ENCODE peak calls at places on chromosomes 6 and 20, in nine cellular contexts. U, Y, I, Q, R, Z, W, F and G are unnamed samples. For H3K36me3, the result is how much of the 10 kb centered on the place peaks cover.

GRCh38 chr20:36573798-36574277 is 441 bp downstream of the TGIF2 start:
- DNase-seq in U (peak), Y (peak), I (no peak), Q (peak), R (no peak), Z (peak), W (peak), F (peak), G (peak)

GRCh38 chr6:153032255-153032882 is 29.9 kb upstream of the MTRF1L start:
- DNase-seq in U (no peak), Y (no peak), I (peak), Q (no peak), R (no peak), Z (no peak), W (no peak), F (no peak), G (no peak)

GRCh38 chr20:54510546-54511129 is 35.2 kb downstream of the DOK5 start:
- DNase-seq in U (no peak), Y (no peak), I (no peak), Q (peak), R (no peak), Z (peak), W (no peak), F (no peak), G (no peak)

GRCh38 chr6:93849857-93850256 is 430.5 kb upstream of the EPHA7 start:
- DNase-seq in U (no peak), Y (no peak), I (no peak), Q (no peak), R (no peak), Z (no peak), W (no peak), F (no peak), G (no peak)

GRCh38 chr20:8722277-8722928 is 346.5 kb upstream of the PLCB4 start:
- DNase-seq in U (no peak), Y (no peak), I (peak), Q (peak), R (no peak), Z (no peak), W (no peak), F (peak), G (peak)

GRCh38 chr6:4299476-4299875 is 164.1 kb upstream of the ECI2 start:
- DNase-seq in U (no peak), Y (no peak), I (no peak), Q (no peak), R (peak), Z (no peak), W (no peak), F (no peak), G (no peak)

GRCh38 chr6:136051140-136051775 is 198.9 kb downstream of the MTFR2 start:
- DNase-seq in U (no peak), Y (no peak), I (peak), Q (no peak), R (no peak), Z (no peak), W (no peak), F (no peak), G (no peak)

GRCh38 chr20:3454821-3455220 is 16.0 kb upstream of the ATRN start:
- DNase-seq in U (no peak), Y (no peak), I (no peak), Q (peak), R (no peak), Z (no peak), W (no peak), F (no peak), G (no peak)

GRCh38 chr6:1263039-1263849 is 48.7 kb upstream of the FOXQ1 start:
- DNase-seq in U (no peak), Y (no peak), I (no peak), Q (no peak), R (no peak), Z (no peak), W (no peak), F (no peak), G (no peak)

GRCh38 chr6:39114395-39114706 is 635 bp downstream of the SAYSD1 start:
- DNase-seq in U (no peak), Y (no peak), I (no peak), Q (no peak), R (no peak), Z (no peak), W (no peak), F (no peak), G (no peak)

GRCh38 chr6:155483858-155484257 is 28.2 kb upstream of the NOX3 start:
- DNase-seq in U (no peak), Y (no peak), I (peak), Q (no peak), R (no peak), Z (no peak), W (no peak), F (no peak), G (no peak)

GRCh38 chr6:161169690-161170089 is 104.2 kb downstream of the AGPAT4 start:
- DNase-seq in U (peak), Y (no peak), I (peak), Q (peak), R (no peak), Z (peak), W (peak), F (peak), G (no peak)

GRCh38 chr20:31661625-31662371 is 24.1 kb downstream of the COX4I2 start:
- DNase-seq in U (peak), Y (peak), I (peak), Q (peak), R (peak), Z (peak), W (peak), F (peak), G (peak)

GRCh38 chr20:11083841-11084240 is 410.0 kb upstream of the JAG1 start:
- DNase-seq in U (no peak), Y (no peak), I (peak), Q (no peak), R (no peak), Z (no peak), W (no peak), F (no peak), G (no peak)

GRCh38 chr6:20426177-20427082 is 24.8 kb downstream of the E2F3 start:
- DNase-seq in U (no peak), Y (no peak), I (no peak), Q (peak), R (peak), Z (no peak), W (no peak), F (no peak), G (no peak)

GRCh38 chr6:20427856-20428255 is 26.2 kb downstream of the E2F3 start:
- DNase-seq in U (no peak), Y (no peak), I (no peak), Q (peak), R (no peak), Z (no peak), W (no peak), F (no peak), G (no peak)

DNA sequence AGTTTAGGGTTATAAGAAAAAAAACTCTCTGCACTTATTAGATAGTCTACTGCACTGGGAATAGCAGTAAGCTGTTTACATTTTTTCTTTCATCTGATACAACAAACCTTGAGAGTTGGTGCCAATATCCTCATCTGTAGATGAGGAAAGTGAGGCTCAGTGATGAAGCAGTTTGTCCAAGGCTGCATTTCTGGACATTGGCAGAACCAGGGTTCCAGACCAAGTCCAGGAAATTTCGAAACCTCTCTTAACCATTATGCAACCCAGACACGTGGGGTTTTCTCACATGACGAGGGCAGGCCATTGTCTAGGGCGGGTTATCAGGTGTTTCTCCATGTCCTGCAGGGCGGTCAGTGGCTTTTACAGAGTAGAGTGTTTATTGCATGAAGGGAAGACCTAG is 23.0 kb downstream of the E2F3 start:
- DNase-seq in U (no peak), Y (no peak), I (no peak), Q (no peak), R (no peak), Z (no peak), W (no peak), F (no peak), G (no peak)
- H3K36me3 ChIP-seq in U (under half), Y (under half), I (under half), Q (under half), R (under half), Z (under half), W (under half), F (half or more), G (under half)

GRCh38 chr20:35314460-35315198 is 22.4 kb upstream of the FAM83C start:
- DNase-seq in U (no peak), Y (no peak), I (no peak), Q (no peak), R (no peak), Z (no peak), W (no peak), F (no peak), G (no peak)

GRCh38 chr20:35315199-35316020 is 23.2 kb upstream of the FAM83C start:
- DNase-seq in U (no peak), Y (no peak), I (peak), Q (peak), R (no peak), Z (no peak), W (no peak), F (no peak), G (no peak)

GRCh38 chr20:35311409-35311808 is 19.2 kb upstream of the FAM83C start:
- DNase-seq in U (no peak), Y (no peak), I (peak), Q (no peak), R (no peak), Z (no peak), W (no peak), F (no peak), G (peak)

GRCh38 chr20:35311822-35312221 is 19.6 kb upstream of the FAM83C start:
- DNase-seq in U (no peak), Y (no peak), I (no peak), Q (no peak), R (no peak), Z (no peak), W (no peak), F (no peak), G (no peak)

DNA sequence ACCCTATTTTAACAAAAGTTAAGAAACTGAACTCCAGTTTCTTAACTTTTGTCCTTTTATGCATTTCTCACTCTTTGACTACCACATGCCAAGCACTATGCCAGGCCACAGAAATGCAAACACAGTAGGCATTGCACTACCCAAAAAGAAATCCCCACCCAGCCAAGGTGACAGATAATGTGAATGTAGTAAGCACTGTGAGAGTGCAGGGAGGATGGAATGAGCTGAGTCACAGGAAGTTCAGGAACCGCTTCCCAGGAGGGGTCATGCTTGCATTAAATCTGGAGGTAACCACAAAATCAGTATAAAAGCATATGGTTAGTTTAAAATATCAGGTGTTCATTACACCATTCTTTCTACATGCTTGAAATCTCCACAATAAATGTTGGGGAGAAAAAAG is 20.1 kb upstream of the FAM83C start:
- DNase-seq in U (no peak), Y (no peak), I (peak), Q (no peak), R (no peak), Z (no peak), W (no peak), F (no peak), G (no peak)
- TF ChIP-seq POLR2A in U (no peak), Y (no peak), I (no peak), Q (no peak), R (no peak), Z (no peak), W (no peak), F (no peak), G (no peak)

DNA sequence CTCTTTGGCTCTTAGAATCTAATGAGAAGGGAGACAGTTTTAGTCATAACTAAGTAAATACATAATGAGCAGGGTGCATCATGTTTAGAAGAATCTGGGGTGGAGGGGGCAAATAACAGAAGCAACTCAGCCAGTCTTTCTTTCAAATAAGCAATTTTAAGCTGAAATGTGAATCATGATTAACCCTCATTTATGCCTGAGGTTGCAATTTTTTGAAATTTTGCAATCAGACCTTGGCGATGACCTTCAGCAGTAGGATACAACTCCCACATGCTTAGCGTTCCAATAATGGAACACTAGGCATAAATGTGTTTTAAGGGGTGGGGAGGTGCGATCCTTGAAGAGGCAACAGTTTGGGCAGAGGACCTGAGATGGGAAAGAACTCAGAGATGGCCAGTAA is 30.6 kb downstream of the TMEM14B start:
- DNase-seq in U (no peak), Y (no peak), I (no peak), Q (no peak), R (no peak), Z (no peak), W (no peak), F (no peak), G (no peak)
- H3K36me3 ChIP-seq in U (under half), Y (under half), I (under half), Q (under half), R (under half), Z (under half), W (under half), F (under half), G (under half)

GRCh38 chr20:18790787-18791186 is 22.8 kb upstream of the SCP2D1 start:
- DNase-seq in U (no peak), Y (no peak), I (no peak), Q (no peak), R (no peak), Z (no peak), W (no peak), F (no peak), G (no peak)

GRCh38 chr20:18796282-18796833 is 17.2 kb upstream of the SCP2D1 start:
- DNase-seq in U (no peak), Y (no peak), I (no peak), Q (no peak), R (no peak), Z (no peak), W (no peak), F (no peak), G (no peak)

GRCh38 chr20:18794428-18794787 is 19.2 kb upstream of the SCP2D1 start:
- DNase-seq in U (no peak), Y (no peak), I (no peak), Q (no peak), R (no peak), Z (no peak), W (no peak), F (no peak), G (no peak)

GRCh38 chr20:18795366-18795765 is 18.2 kb upstream of the SCP2D1 start:
- DNase-seq in U (no peak), Y (no peak), I (no peak), Q (no peak), R (peak), Z (no peak), W (no peak), F (no peak), G (no peak)

GRCh38 chr20:18793625-18794427 is 19.8 kb upstream of the SCP2D1 start:
- DNase-seq in U (peak), Y (peak), I (peak), Q (peak), R (peak), Z (peak), W (peak), F (peak), G (peak)
- TF ChIP-seq POLR2A in U (peak), Y (peak), I (peak), Q (peak), R (no peak), Z (peak), W (no peak), F (peak), G (peak)

DNA sequence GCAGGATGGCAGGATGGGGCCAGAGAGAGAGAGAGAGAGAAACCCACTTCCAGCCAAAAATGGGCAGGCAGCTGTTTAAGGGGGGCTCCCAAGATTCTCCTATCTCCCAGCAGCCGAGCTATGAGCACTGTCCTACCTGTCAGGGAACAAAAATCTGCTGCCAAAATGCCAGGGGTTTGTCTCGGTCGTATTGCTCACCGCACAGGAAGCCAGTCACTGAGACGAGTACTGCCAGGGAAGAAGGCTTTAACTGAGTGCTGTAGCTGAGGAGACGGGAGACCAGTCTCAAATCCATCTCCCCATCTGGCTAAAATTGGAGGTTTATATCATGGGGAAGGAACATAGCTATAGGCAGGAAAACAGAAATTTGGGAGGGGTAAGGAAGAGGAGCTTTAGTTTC is 22.3 kb downstream of the GGTLC1 start:
- DNase-seq in U (no peak), Y (no peak), I (no peak), Q (no peak), R (peak), Z (no peak), W (no peak), F (no peak), G (no peak)
- H3K36me3 ChIP-seq in U (under half), Y (under half), I (under half), Q (under half), R (under half), Z (under half), W (under half), F (under half), G (under half)

GRCh38 chr6:32148289-32148688 is 3.5 kb downstream of the PRRT1 start:
- DNase-seq in U (no peak), Y (no peak), I (no peak), Q (no peak), R (no peak), Z (no peak), W (no peak), F (no peak), G (no peak)

GRCh38 chr6:32146287-32146686 is 5.5 kb downstream of the PRRT1 start:
- DNase-seq in U (no peak), Y (no peak), I (no peak), Q (no peak), R (no peak), Z (no peak), W (no peak), F (no peak), G (no peak)

GRCh38 chr6:32147401-32148132 is 4.2 kb downstream of the PRRT1 start:
- DNase-seq in U (no peak), Y (no peak), I (no peak), Q (no peak), R (no peak), Z (no peak), W (no peak), F (no peak), G (no peak)

GRCh38 chr6:32148722-32149576 is 2.8 kb downstream of the PRRT1 start:
- DNase-seq in U (no peak), Y (peak), I (no peak), Q (peak), R (no peak), Z (peak), W (peak), F (peak), G (peak)

DNA sequence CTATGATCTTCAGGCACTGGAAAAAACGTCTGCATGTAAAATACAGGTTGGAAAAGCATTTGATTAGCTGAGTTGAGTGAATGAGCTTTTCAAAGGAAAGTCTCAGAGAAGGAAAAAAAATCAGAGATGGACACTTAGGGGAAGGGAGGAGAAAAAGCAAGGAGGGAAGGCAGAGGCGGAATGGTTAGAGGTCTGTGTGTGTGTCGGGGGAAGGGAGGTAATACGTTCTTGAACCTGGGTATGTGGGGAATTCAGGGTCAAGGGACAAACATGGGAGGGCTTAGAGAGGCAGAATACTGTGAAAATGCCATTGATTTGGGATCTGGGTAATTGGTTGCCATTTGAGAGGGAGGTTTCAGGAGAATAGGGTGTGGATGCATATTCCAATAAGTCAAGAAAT is 5.1 kb downstream of the PRRT1 start:
- DNase-seq in U (no peak), Y (no peak), I (no peak), Q (no peak), R (no peak), Z (no peak), W (no peak), F (no peak), G (no peak)
- TF ChIP-seq POLR2A in U (no peak), Y (no peak), I (no peak), Q (no peak), R (no peak), Z (no peak), W (no peak), F (no peak), G (no peak)